ENCODE peak calls at places on chromosomes 16 and 17, in six cellular contexts. L, Z, H, E, W and N are unnamed samples.

GRCh38 chr17:73304971-73305786 is 6.6 kb downstream of the CDC42EP4 start:
- DNase-seq in E (peak), L (peak), H (peak), W (peak), Z (peak), N (no peak)

GRCh38 chr16:86231321-86231995 is 278.9 kb upstream of the FOXF1 start:
- DNase-seq in E (no peak), W (no peak), L (no peak), H (no peak), Z (no peak), N (no peak)

GRCh38 chr16:87072101-87072500 is 245.1 kb downstream of the C16orf95 start:
- DNase-seq in E (no peak), Z (no peak), W (no peak), H (no peak), L (no peak), N (no peak)

GRCh38 chr17:81863833-81864768 is 3.8 kb upstream of the P4HB start:
- DNase-seq in Z (no peak), W (no peak), E (no peak), H (no peak), L (peak), N (peak)

GRCh38 chr17:17141860-17142552 is 64.1 kb downstream of the PLD6 start:
- DNase-seq in E (peak), W (peak), L (peak), H (peak), Z (peak), N (no peak)

GRCh38 chr16:58493756-58494431 is 6.0 kb upstream of the NDRG4 start:
- DNase-seq in W (no peak), Z (no peak), H (no peak), L (no peak), E (no peak), N (no peak)

GRCh38 chr16:78437352-78437968 is 338.0 kb downstream of the WWOX start:
- DNase-seq in W (peak), Z (no peak), E (peak), L (peak), H (peak), N (no peak)

GRCh38 chr17:57644311-57644710 is 100.8 kb downstream of the CCDC182 start:
- DNase-seq in H (no peak), L (no peak), W (no peak), Z (no peak), E (no peak), N (no peak)

GRCh38 chr16:81405702-81406113 is 38.9 kb upstream of the CMIP start:
- DNase-seq in H (no peak), L (peak), E (no peak), W (peak), Z (peak), N (no peak)

GRCh38 chr17:77375917-77376651 is 235.3 kb downstream of the SEC14L1 start:
- DNase-seq in H (peak), L (no peak), Z (peak), E (no peak), W (no peak), N (no peak)

GRCh38 chr17:82034371-82035011 is 3.0 kb downstream of the DCXR start:
- DNase-seq in L (peak), Z (no peak), E (no peak), W (no peak), H (peak), N (no peak)

GRCh38 chr16:85832578-85833539 is 33.4 kb downstream of the COX4I1 start:
- DNase-seq in H (no peak), E (no peak), Z (no peak), L (no peak), W (no peak), N (no peak)

GRCh38 chr17:37774508-37774907 is 29.6 kb upstream of the HNF1B start:
- DNase-seq in W (no peak), L (no peak), H (no peak), Z (no peak), E (no peak), N (peak)

GRCh38 chr17:30524847-30525246 is 47.6 kb downstream of the GOSR1 start:
- DNase-seq in W (no peak), E (no peak), Z (peak), L (no peak), H (no peak), N (no peak)

GRCh38 chr16:76532188-76532973 is 255.2 kb downstream of the CNTNAP4 start:
- DNase-seq in L (no peak), H (no peak), Z (no peak), W (no peak), E (no peak), N (no peak)

GRCh38 chr16:4350787-4351659 is at the start of gene PAM16:
- DNase-seq in E (peak), L (peak), H (peak), W (peak), Z (peak), N (peak)

GRCh38 chr16:87366288-87366687 is 17.3 kb downstream of the FBXO31 start:
- DNase-seq in H (no peak), L (no peak), E (no peak), Z (no peak), W (no peak), N (no peak)

GRCh38 chr17:19384723-19385391 is 2.1 kb downstream of the MFAP4 start:
- DNase-seq in H (no peak), L (peak), Z (peak), E (peak), W (no peak), N (no peak)

GRCh38 chr16:27822529-27823437 is 240.7 kb downstream of the GSG1L start:
- DNase-seq in Z (no peak), H (no peak), W (no peak), L (no peak), E (no peak), N (no peak)

GRCh38 chr16:82867425-82867824 is 240.7 kb downstream of the CDH13 start:
- DNase-seq in W (peak), E (no peak), H (no peak), Z (peak), L (no peak), N (no peak)

GRCh38 chr16:54107803-54108202 is 178.8 kb downstream of the IRX3 start:
- DNase-seq in Z (no peak), H (no peak), E (no peak), W (no peak), L (no peak), N (no peak)

GRCh38 chr16:19717781-19718623 is at the start of the genes IQCK and KNOP1:
- DNase-seq in E (peak), Z (peak), L (peak), W (peak), H (peak), N (peak)

GRCh38 chr17:64687959-64688358 is 25.9 kb upstream of the SMURF2 start:
- DNase-seq in H (no peak), L (no peak), W (no peak), Z (peak), E (no peak), N (no peak)

GRCh38 chr17:73142763-73143395 is 21.9 kb upstream of the SSTR2 start:
- DNase-seq in W (peak), Z (peak), L (no peak), H (no peak), E (no peak), N (no peak)

GRCh38 chr17:82049521-82049971 is 2.1 kb downstream of the RFNG start:
- DNase-seq in W (no peak), L (no peak), H (no peak), Z (no peak), E (no peak), N (no peak)

GRCh38 chr16:24748242-24748641 is 18.8 kb downstream of the TNRC6A start:
- DNase-seq in H (no peak), E (peak), W (peak), Z (peak), L (no peak), N (no peak)
- H3K4me2 ChIP-seq in H (no peak), E (no peak), W (peak), Z (peak), L (no peak), N (no peak)

GRCh38 chr17:60301644-60302043 is 90.3 kb downstream of the USP32 start:
- DNase-seq in Z (no peak), H (no peak), W (no peak), L (no peak), E (no peak), N (no peak)
- TF ChIP-seq EZH2 in Z (no peak), H (no peak), W (no peak), L (no peak), E (no peak), N (no peak)

GRCh38 chr17:79338589-79338988 is 264.0 kb downstream of the ENGASE start:
- DNase-seq in H (peak), E (no peak), W (no peak), L (no peak), Z (peak), N (no peak)

GRCh38 chr17:79337053-79337452 is 262.4 kb downstream of the ENGASE start:
- DNase-seq in W (no peak), Z (no peak), E (no peak), L (no peak), H (no peak), N (no peak)

GRCh38 chr17:79340286-79340685 is 265.7 kb downstream of the ENGASE start:
- DNase-seq in W (no peak), E (no peak), H (no peak), Z (no peak), L (no peak), N (peak)

GRCh38 chr17:79339311-79339710 is 264.7 kb downstream of the ENGASE start:
- DNase-seq in L (no peak), E (no peak), W (no peak), Z (no peak), H (no peak), N (no peak)

DNA sequence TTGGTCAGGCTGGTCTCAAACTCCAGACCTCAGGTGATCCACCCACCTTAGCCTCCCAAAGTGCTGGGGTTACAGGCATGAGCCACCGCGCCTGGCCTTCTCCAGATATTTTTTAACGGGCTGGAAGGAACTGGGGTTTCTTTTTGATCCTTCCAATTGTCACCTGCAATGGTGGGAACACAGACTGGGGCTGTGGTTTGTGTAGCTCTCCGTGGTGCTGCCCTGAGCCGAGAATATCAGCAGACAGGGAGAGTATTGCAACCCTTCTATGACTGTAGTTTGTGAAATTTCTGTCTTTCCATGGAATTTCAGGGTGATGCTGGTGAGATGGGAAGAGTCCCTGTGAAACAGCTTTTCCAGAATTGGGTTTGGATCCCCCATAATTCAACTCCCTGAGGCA is 263.5 kb downstream of the ENGASE start:
- DNase-seq in W (no peak), E (no peak), L (peak), H (peak), Z (no peak), N (peak)
- H3K4me2 ChIP-seq in W (no peak), E (no peak), L (no peak), H (no peak), Z (no peak), N (no peak)

GRCh38 chr16:88434353-88434690 is 18.8 kb upstream of the ZFPM1 start:
- DNase-seq in E (no peak), H (no peak), Z (no peak), W (no peak), L (no peak), N (no peak)

GRCh38 chr16:88436796-88437195 is 16.3 kb upstream of the ZFPM1 start:
- DNase-seq in H (no peak), E (no peak), Z (no peak), L (peak), W (no peak), N (no peak)

GRCh38 chr16:88437367-88437964 is 15.6 kb upstream of the ZFPM1 start:
- DNase-seq in W (peak), H (peak), Z (peak), E (peak), L (peak), N (peak)

GRCh38 chr16:88434746-88435145 is 18.3 kb upstream of the ZFPM1 start:
- DNase-seq in H (no peak), E (no peak), W (no peak), L (no peak), Z (no peak), N (no peak)

GRCh38 chr16:88435437-88436355 is 17.4 kb upstream of the ZFPM1 start:
- DNase-seq in L (no peak), Z (no peak), W (no peak), E (no peak), H (no peak), N (no peak)
- TF ChIP-seq EZH2 in L (no peak), Z (no peak), W (no peak), E (no peak), H (no peak), N (no peak)

GRCh38 chr17:39166437-39167335 is 725 bp upstream of the ARL5C start:
- DNase-seq in W (no peak), L (no peak), Z (no peak), E (no peak), H (no peak), N (no peak)
- H3K4me2 ChIP-seq in W (no peak), L (peak), Z (no peak), E (no peak), H (no peak), N (peak)

GRCh38 chr17:60147553-60148241 is 2.1 kb upstream of the CA4 start:
- DNase-seq in W (no peak), Z (no peak), H (no peak), E (no peak), L (no peak), N (no peak)

GRCh38 chr17:60146206-60146605 is 3.6 kb upstream of the CA4 start:
- DNase-seq in Z (no peak), H (no peak), E (no peak), W (no peak), L (no peak), N (no peak)

GRCh38 chr17:60148300-60148838 is 1.4 kb upstream of the CA4 start:
- DNase-seq in L (peak), W (no peak), E (no peak), H (peak), Z (no peak), N (no peak)

GRCh38 chr17:60142872-60143499 is 6.8 kb upstream of the CA4 start:
- DNase-seq in E (peak), W (peak), L (peak), H (peak), Z (peak), N (peak)

DNA sequence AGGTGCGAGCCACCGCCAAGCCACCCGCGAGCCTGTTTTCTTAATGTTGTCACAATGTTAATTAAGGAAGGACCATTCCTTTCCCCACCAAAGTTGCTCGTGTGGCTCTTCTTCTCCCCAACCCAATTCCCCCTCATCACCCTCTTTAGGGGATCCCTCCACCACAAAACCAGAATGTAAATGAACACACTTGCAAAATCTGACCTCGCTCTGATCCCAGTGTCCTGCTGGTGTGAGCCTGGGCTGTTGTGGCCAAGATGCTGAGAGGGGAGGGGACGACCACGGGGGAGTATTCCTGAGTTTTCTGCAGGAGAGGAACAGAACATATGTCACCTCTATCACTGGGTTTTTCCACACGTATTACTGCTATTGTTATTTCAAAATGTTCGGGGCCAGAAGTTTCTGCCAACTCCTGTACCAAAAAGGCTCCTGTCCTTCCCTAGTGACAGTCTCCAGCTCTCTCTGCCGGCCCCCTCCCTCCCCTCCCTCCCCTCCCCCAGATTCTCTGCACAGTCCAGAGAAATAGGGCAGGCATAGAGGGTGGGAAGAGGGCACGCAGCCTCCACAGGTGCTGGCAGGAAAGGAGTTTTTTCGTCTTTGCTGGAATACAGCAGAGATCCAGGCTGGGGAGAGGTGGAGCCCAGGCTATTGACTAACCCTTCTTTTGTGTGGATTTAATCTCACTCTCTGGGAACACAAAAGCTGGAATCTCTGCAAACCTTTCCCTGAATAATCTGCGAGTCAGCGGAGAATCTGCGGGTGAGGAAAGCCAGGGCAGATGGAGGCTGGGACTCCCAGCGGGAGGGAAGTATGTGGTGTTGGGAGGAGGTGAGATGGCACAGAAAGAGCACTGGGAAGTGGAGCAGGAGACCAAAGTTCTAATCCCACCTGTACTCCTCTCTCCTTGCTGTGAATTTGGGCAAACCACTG is 4.5 kb upstream of the CA4 start:
- DNase-seq in H (peak), Z (no peak), W (no peak), E (no peak), L (peak), N (no peak)
- TF ChIP-seq EZH2 in H (no peak), Z (peak), W (peak), E (no peak), L (no peak), N (no peak)

GRCh38 chr16:11610580-11610979 is 23.9 kb upstream of the LITAF start:
- DNase-seq in W (no peak), H (no peak), L (no peak), Z (no peak), E (no peak), N (no peak)
- H3K4me2 ChIP-seq in W (no peak), H (no peak), L (no peak), Z (no peak), E (no peak), N (no peak)

GRCh38 chr17:67994827-67995567 is 1.3 kb downstream of the C17orf58 start:
- DNase-seq in Z (peak), L (no peak), W (peak), H (no peak), E (no peak), N (no peak)
- TF ChIP-seq EZH2 in Z (no peak), L (no peak), W (no peak), H (no peak), E (no peak), N (no peak)

GRCh38 chr17:32536736-32537646 is 50.2 kb downstream of the CDK5R1 start:
- DNase-seq in E (no peak), Z (peak), L (no peak), W (peak), H (no peak), N (no peak)
- H3K4me2 ChIP-seq in E (no peak), Z (no peak), L (no peak), W (peak), H (no peak), N (no peak)